ENCODE peak calls at places on chromosomes 11 and 22, in ten cellular contexts. Y, C, A, T, W, V, G, N, O and E are unnamed samples.

GRCh38 chr11:44814881-44815592 is 88.3 kb downstream of the TSPAN18 start:
- DNase-seq in A (no peak), T (no peak), O (no peak), C (peak), N (no peak), W (no peak), G (no peak), V (peak), Y (no peak), E (no peak)

GRCh38 chr22:38110008-38110862 is at the start of gene BAIAP2L2:
- DNase-seq in Y (no peak), T (no peak), A (no peak), W (no peak), N (no peak), G (no peak), C (no peak), O (peak), V (no peak), E (no peak)

GRCh38 chr22:41833369-41834004 is 582 bp downstream of the SREBF2 start:
- DNase-seq in V (peak), G (peak), N (peak), C (peak), T (peak), A (peak), O (peak), W (peak), Y (peak), E (peak)

GRCh38 chr11:64042301-64042700 is 6.6 kb downstream of the FLRT1 start:
- DNase-seq in G (no peak), N (no peak), V (no peak), W (no peak), A (no peak), C (no peak), O (no peak), T (no peak), Y (no peak), E (no peak)

GRCh38 chr22:43628253-43628649 is 183.9 kb downstream of the EFCAB6 start:
- DNase-seq in W (no peak), N (no peak), O (no peak), T (no peak), G (no peak), C (no peak), A (no peak), Y (no peak), V (no peak), E (no peak)

GRCh38 chr22:19289475-19290161 is 1.9 kb downstream of the CLTCL1 start:
- DNase-seq in A (no peak), O (no peak), C (peak), G (no peak), W (no peak), V (peak), Y (peak), N (no peak), T (peak), E (no peak)

GRCh38 chr11:111982019-111982464 is 43.2 kb upstream of the DLAT start:
- DNase-seq in N (peak), G (peak), C (peak), W (peak), T (peak), V (peak), Y (peak), A (peak), O (peak), E (peak)

GRCh38 chr11:111932605-111932938 is 4.6 kb upstream of the DIXDC1 start:
- DNase-seq in A (no peak), N (no peak), Y (no peak), T (no peak), V (peak), W (no peak), G (no peak), O (no peak), C (no peak), E (no peak)

GRCh38 chr11:35087648-35088047 is 51.3 kb upstream of the CD44 start:
- DNase-seq in W (no peak), N (no peak), O (no peak), T (no peak), C (peak), A (no peak), G (no peak), Y (no peak), V (peak), E (no peak)

GRCh38 chr11:110184974-110185597 is 91.9 kb downstream of the ZC3H12C start:
- DNase-seq in T (no peak), C (peak), N (no peak), Y (no peak), A (no peak), O (no peak), W (no peak), G (no peak), V (peak), E (no peak)

GRCh38 chr11:30196400-30197206 is 34.2 kb upstream of the FSHB start:
- DNase-seq in C (peak), A (peak), G (peak), O (peak), T (peak), V (peak), Y (peak), W (peak), N (no peak), E (peak)